ENCODE peak calls at places on chromosomes 1 and 21, in six cellular contexts. One of them, this sample, is unnamed. For H3K36me3, the result is how much of the 10 kb centered on the place peaks cover.

GRCh38 chr1:165144757-165145397 is 211.6 kb downstream of the LMX1A start:
- DNase-seq in OCI-LY7: peak
- DNase-seq in PC-3: peak
- DNase-seq in cardiac muscle cell: peak
- DNase-seq in keratinocyte: no peak
- DNase-seq in effector memory CD4-positive, alpha-beta T cell: no peak
- DNase-seq in this sample: peak

GRCh38 chr1:20404466-20404865 is 81.5 kb downstream of the CAMK2N1 start:
- DNase-seq in OCI-LY7: peak
- DNase-seq in PC-3: no peak
- DNase-seq in cardiac muscle cell: no peak
- DNase-seq in keratinocyte: no peak
- DNase-seq in effector memory CD4-positive, alpha-beta T cell: no peak
- DNase-seq in this sample: no peak

GRCh38 chr1:53331446-53332187 is 3.7 kb upstream of the LRP8 start:
- DNase-seq in OCI-LY7: no peak
- DNase-seq in PC-3: no peak
- DNase-seq in cardiac muscle cell: no peak
- DNase-seq in keratinocyte: no peak
- DNase-seq in effector memory CD4-positive, alpha-beta T cell: no peak
- DNase-seq in this sample: no peak

GRCh38 chr1:10528066-10529014 is 53.6 kb downstream of the PEX14 start:
- DNase-seq in OCI-LY7: no peak
- DNase-seq in PC-3: peak
- DNase-seq in cardiac muscle cell: peak
- DNase-seq in keratinocyte: no peak
- DNase-seq in effector memory CD4-positive, alpha-beta T cell: no peak
- DNase-seq in this sample: peak

GRCh38 chr1:195867638-195868037 is 740.6 kb downstream of the KCNT2 start:
- DNase-seq in OCI-LY7: no peak
- DNase-seq in PC-3: no peak
- DNase-seq in cardiac muscle cell: no peak
- DNase-seq in keratinocyte: no peak
- DNase-seq in effector memory CD4-positive, alpha-beta T cell: no peak
- DNase-seq in this sample: no peak

GRCh38 chr1:99328171-99328570 is 63.9 kb downstream of the PLPPR4 start:
- DNase-seq in OCI-LY7: no peak
- DNase-seq in PC-3: no peak
- DNase-seq in cardiac muscle cell: no peak
- DNase-seq in keratinocyte: no peak
- DNase-seq in effector memory CD4-positive, alpha-beta T cell: no peak
- DNase-seq in this sample: no peak

GRCh38 chr21:21818898-21819297 is 820.7 kb downstream of the NCAM2 start:
- DNase-seq in OCI-LY7: no peak
- DNase-seq in PC-3: no peak
- DNase-seq in cardiac muscle cell: no peak
- DNase-seq in keratinocyte: no peak
- DNase-seq in effector memory CD4-positive, alpha-beta T cell: no peak
- DNase-seq in this sample: no peak

GRCh38 chr1:230123280-230124186 is 56.5 kb downstream of the GALNT2 start:
- DNase-seq in OCI-LY7: peak
- DNase-seq in PC-3: no peak
- DNase-seq in cardiac muscle cell: no peak
- DNase-seq in keratinocyte: no peak
- DNase-seq in effector memory CD4-positive, alpha-beta T cell: no peak
- DNase-seq in this sample: no peak

GRCh38 chr1:63873751-63874150 is 99.9 kb downstream of the ROR1 start:
- DNase-seq in OCI-LY7: no peak
- DNase-seq in PC-3: peak
- DNase-seq in cardiac muscle cell: no peak
- DNase-seq in keratinocyte: no peak
- DNase-seq in effector memory CD4-positive, alpha-beta T cell: no peak
- DNase-seq in this sample: no peak

GRCh38 chr1:58460469-58460868 is 86.1 kb downstream of the OMA1 start:
- DNase-seq in OCI-LY7: no peak
- DNase-seq in PC-3: peak
- DNase-seq in cardiac muscle cell: peak
- DNase-seq in keratinocyte: no peak
- DNase-seq in effector memory CD4-positive, alpha-beta T cell: no peak
- DNase-seq in this sample: no peak

GRCh38 chr1:196387766-196388165 is 220.5 kb downstream of the KCNT2 start:
- DNase-seq in OCI-LY7: no peak
- DNase-seq in PC-3: no peak
- DNase-seq in cardiac muscle cell: no peak
- DNase-seq in keratinocyte: no peak
- DNase-seq in effector memory CD4-positive, alpha-beta T cell: no peak
- DNase-seq in this sample: no peak

GRCh38 chr1:240234477-240235225 is 143.0 kb downstream of the FMN2 start:
- DNase-seq in OCI-LY7: no peak
- DNase-seq in PC-3: peak
- DNase-seq in cardiac muscle cell: peak
- DNase-seq in keratinocyte: no peak
- DNase-seq in effector memory CD4-positive, alpha-beta T cell: no peak
- DNase-seq in this sample: no peak

GRCh38 chr21:40964691-40965090 is 117.7 kb upstream of the DSCAM start:
- DNase-seq in OCI-LY7: no peak
- DNase-seq in PC-3: no peak
- DNase-seq in cardiac muscle cell: no peak
- DNase-seq in keratinocyte: no peak
- DNase-seq in effector memory CD4-positive, alpha-beta T cell: no peak
- DNase-seq in this sample: no peak

GRCh38 chr1:32703479-32704291 is 1.1 kb upstream of the SYNC start:
- DNase-seq in OCI-LY7: no peak
- DNase-seq in PC-3: peak
- DNase-seq in cardiac muscle cell: peak
- DNase-seq in keratinocyte: peak
- DNase-seq in effector memory CD4-positive, alpha-beta T cell: no peak
- DNase-seq in this sample: no peak

GRCh38 chr1:26158271-26159112 is at the start of gene FAM110D:
- DNase-seq in OCI-LY7: no peak
- DNase-seq in PC-3: no peak
- DNase-seq in cardiac muscle cell: no peak
- DNase-seq in keratinocyte: no peak
- DNase-seq in effector memory CD4-positive, alpha-beta T cell: no peak
- DNase-seq in this sample: no peak

DNA sequence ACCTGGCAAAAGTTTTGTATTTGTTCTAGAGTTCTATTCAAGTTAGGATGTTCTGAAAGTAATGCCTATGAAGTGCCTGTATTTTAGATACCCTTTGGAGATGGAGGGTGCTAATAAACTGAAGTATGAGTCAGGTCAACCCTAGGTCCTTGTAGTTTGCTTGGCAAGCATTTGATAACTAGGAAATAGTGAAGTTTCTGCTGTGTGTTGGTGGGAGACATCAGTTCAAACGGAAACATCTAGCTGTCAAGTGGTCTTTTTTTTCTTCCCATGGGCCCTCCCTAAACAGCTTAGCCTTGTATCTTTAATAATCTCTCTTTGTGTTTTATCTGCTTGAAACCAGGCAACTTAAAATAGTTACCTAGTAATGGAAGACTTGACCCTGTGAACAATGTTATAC is 4.5 kb downstream of the MRPS6 start:
- DNase-seq in OCI-LY7: no peak
- DNase-seq in PC-3: no peak
- DNase-seq in cardiac muscle cell: no peak
- DNase-seq in keratinocyte: no peak
- DNase-seq in effector memory CD4-positive, alpha-beta T cell: no peak
- DNase-seq in this sample: no peak
- H3K4me3 ChIP-seq in OCI-LY7: no peak
- H3K4me3 ChIP-seq in PC-3: no peak
- H3K4me3 ChIP-seq in cardiac muscle cell: peak
- H3K4me3 ChIP-seq in keratinocyte: no peak
- H3K4me3 ChIP-seq in effector memory CD4-positive, alpha-beta T cell: no peak
- H3K4me3 ChIP-seq in this sample: no peak

GRCh38 chr1:34684246-34684645 is 70.6 kb upstream of the GJB5 start:
- DNase-seq in OCI-LY7: no peak
- DNase-seq in PC-3: no peak
- DNase-seq in cardiac muscle cell: no peak
- DNase-seq in keratinocyte: no peak
- DNase-seq in effector memory CD4-positive, alpha-beta T cell: no peak
- DNase-seq in this sample: no peak
- H3K27ac ChIP-seq in OCI-LY7: no peak
- H3K27ac ChIP-seq in PC-3: no peak
- H3K27ac ChIP-seq in cardiac muscle cell: no peak
- H3K27ac ChIP-seq in keratinocyte: no peak
- H3K27ac ChIP-seq in effector memory CD4-positive, alpha-beta T cell: no peak
- H3K27ac ChIP-seq in this sample: peak

GRCh38 chr1:2298685-2299673 is 70.9 kb downstream of the SKI start:
- DNase-seq in OCI-LY7: no peak
- DNase-seq in PC-3: no peak
- DNase-seq in cardiac muscle cell: no peak
- DNase-seq in keratinocyte: no peak
- DNase-seq in effector memory CD4-positive, alpha-beta T cell: no peak
- DNase-seq in this sample: no peak
- H3K36me3 ChIP-seq in OCI-LY7: under half
- H3K36me3 ChIP-seq in PC-3: under half
- H3K36me3 ChIP-seq in cardiac muscle cell: under half
- H3K36me3 ChIP-seq in keratinocyte: under half
- H3K36me3 ChIP-seq in effector memory CD4-positive, alpha-beta T cell: under half
- H3K36me3 ChIP-seq in this sample: under half

GRCh38 chr21:16419188-16419874 is 689.5 kb downstream of the USP25 start:
- DNase-seq in OCI-LY7: no peak
- DNase-seq in PC-3: no peak
- DNase-seq in cardiac muscle cell: peak
- DNase-seq in keratinocyte: no peak
- DNase-seq in effector memory CD4-positive, alpha-beta T cell: no peak
- DNase-seq in this sample: peak

GRCh38 chr21:16420086-16420724 is 690.4 kb downstream of the USP25 start:
- DNase-seq in OCI-LY7: no peak
- DNase-seq in PC-3: no peak
- DNase-seq in cardiac muscle cell: peak
- DNase-seq in keratinocyte: no peak
- DNase-seq in effector memory CD4-positive, alpha-beta T cell: no peak
- DNase-seq in this sample: no peak

GRCh38 chr21:16418211-16418610 is 688.4 kb downstream of the USP25 start:
- DNase-seq in OCI-LY7: no peak
- DNase-seq in PC-3: no peak
- DNase-seq in cardiac muscle cell: peak
- DNase-seq in keratinocyte: no peak
- DNase-seq in effector memory CD4-positive, alpha-beta T cell: no peak
- DNase-seq in this sample: no peak

GRCh38 chr21:16422702-16423101 is 692.9 kb downstream of the USP25 start:
- DNase-seq in OCI-LY7: no peak
- DNase-seq in PC-3: no peak
- DNase-seq in cardiac muscle cell: peak
- DNase-seq in keratinocyte: no peak
- DNase-seq in effector memory CD4-positive, alpha-beta T cell: no peak
- DNase-seq in this sample: no peak

DNA sequence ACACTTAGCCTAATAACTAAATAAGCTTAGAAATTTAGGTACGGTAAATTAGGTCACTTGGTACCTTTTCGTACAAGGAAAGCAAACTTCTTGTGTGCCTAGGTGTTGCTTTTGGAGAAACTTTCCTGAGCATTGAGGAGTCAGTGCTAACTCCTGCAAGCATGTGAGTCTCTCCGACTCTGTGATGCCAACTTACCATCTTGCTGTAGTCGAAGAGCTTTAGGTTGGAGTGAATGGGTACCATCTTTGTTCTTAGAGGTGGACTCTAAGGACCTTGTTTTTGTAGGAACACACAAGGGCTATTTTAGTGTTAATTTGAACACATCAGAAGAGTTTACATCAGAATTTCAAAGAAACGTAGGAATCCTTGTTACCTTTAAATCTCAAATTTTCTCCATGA is 688.9 kb downstream of the USP25 start:
- DNase-seq in OCI-LY7: no peak
- DNase-seq in PC-3: no peak
- DNase-seq in cardiac muscle cell: no peak
- DNase-seq in keratinocyte: no peak
- DNase-seq in effector memory CD4-positive, alpha-beta T cell: no peak
- DNase-seq in this sample: no peak
- H3K4me3 ChIP-seq in OCI-LY7: no peak
- H3K4me3 ChIP-seq in PC-3: no peak
- H3K4me3 ChIP-seq in cardiac muscle cell: no peak
- H3K4me3 ChIP-seq in keratinocyte: no peak
- H3K4me3 ChIP-seq in effector memory CD4-positive, alpha-beta T cell: no peak
- H3K4me3 ChIP-seq in this sample: no peak